ENCODE peak calls at places on chromosomes 6 and 20, in eight cellular contexts. P is neural progenitor cell, Q is transverse colon, B is uterus, X is breast epithelium, U is astrocyte, M is left lung, S is cardiac muscle cell. Y is an unnamed sample. For H3K36me3, the result is how much of the 10 kb centered on the place peaks cover.

GRCh38 chr6:7633361-7633760 is 43.4 kb downstream of the SNRNP48 start:
- DNase-seq in P (no peak), Q (no peak), B (no peak), X (no peak), U (peak), M (no peak), S (peak), Y (peak)

GRCh38 chr6:9250852-9251251 is 815.5 kb upstream of the SLC35B3 start:
- DNase-seq in P (peak), Q (peak), B (no peak), X (peak), U (peak), M (no peak), S (peak), Y (peak)

GRCh38 chr6:4395386-4395785 is 260.0 kb upstream of the ECI2 start:
- DNase-seq in P (no peak), Q (no peak), B (no peak), X (no peak), U (no peak), M (no peak), S (no peak), Y (no peak)

GRCh38 chr6:81938991-81939773 is 186.7 kb upstream of the TENT5A start:
- DNase-seq in P (no peak), Q (no peak), B (no peak), X (no peak), U (peak), M (no peak), S (peak), Y (peak)

GRCh38 chr6:135789375-135789774 is 62.1 kb upstream of the PDE7B start:
- DNase-seq in P (no peak), Q (no peak), B (no peak), X (no peak), U (no peak), M (no peak), S (no peak), Y (no peak)

GRCh38 chr20:61230166-61230565 is 21.9 kb upstream of the CDH4 start:
- DNase-seq in P (no peak), Q (no peak), B (no peak), X (no peak), U (no peak), M (no peak), S (no peak), Y (no peak)

GRCh38 chr20:36800410-36800809 is 26.8 kb upstream of the DSN1 start:
- DNase-seq in P (no peak), Q (no peak), B (no peak), X (no peak), U (no peak), M (no peak), S (no peak), Y (no peak)

GRCh38 chr20:3766832-3767433 is 620 bp downstream of the ADISSP start:
- DNase-seq in P (peak), Q (peak), B (no peak), X (no peak), U (no peak), M (peak), S (no peak), Y (no peak)

GRCh38 chr20:25586877-25587276 is 1.5 kb upstream of the NINL start:
- DNase-seq in P (no peak), Q (no peak), B (no peak), X (no peak), U (no peak), M (no peak), S (no peak), Y (peak)

GRCh38 chr6:159008656-159009288 is 8.8 kb upstream of the RSPH3 start:
- DNase-seq in P (peak), Q (no peak), B (no peak), X (no peak), U (peak), M (no peak), S (peak), Y (no peak)
- H3K4me3 ChIP-seq in P (no peak), Q (no peak), B (no peak), X (no peak), U (no peak), M (no peak), S (no peak), Y (no peak)

GRCh38 chr20:62733891-62734290 is 25.3 kb downstream of the NTSR1 start:
- DNase-seq in P (no peak), Q (peak), B (no peak), X (no peak), U (no peak), M (peak), S (no peak), Y (no peak)

GRCh38 chr20:62735331-62735821 is 26.7 kb downstream of the NTSR1 start:
- DNase-seq in P (no peak), Q (peak), B (no peak), X (no peak), U (no peak), M (peak), S (no peak), Y (no peak)

GRCh38 chr20:62736026-62736406 is 27.4 kb downstream of the NTSR1 start:
- DNase-seq in P (no peak), Q (peak), B (no peak), X (no peak), U (no peak), M (peak), S (no peak), Y (no peak)

GRCh38 chr20:62734336-62734735 is 25.7 kb downstream of the NTSR1 start:
- DNase-seq in P (no peak), Q (no peak), B (no peak), X (no peak), U (no peak), M (peak), S (no peak), Y (no peak)

DNA sequence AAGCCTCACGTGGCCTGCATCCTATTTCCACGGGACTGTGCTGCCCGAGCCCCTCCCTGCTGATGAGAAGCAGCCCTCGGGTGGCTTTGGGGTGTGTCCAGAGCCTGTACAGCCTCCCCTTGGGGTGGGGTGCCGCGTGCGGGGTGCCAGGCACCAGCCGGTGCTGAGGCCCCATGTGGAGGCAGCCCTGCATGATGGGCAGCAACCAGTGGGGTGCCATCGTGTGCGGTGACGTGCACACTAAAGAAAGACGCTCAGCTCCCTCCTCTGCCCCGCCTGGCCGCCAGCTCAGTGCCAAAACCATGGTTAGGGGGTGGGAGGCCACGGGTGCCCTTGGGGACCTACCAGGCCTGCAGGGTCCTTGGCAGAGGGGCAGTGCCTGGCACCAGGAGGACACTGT is 26.2 kb downstream of the NTSR1 start:
- DNase-seq in P (no peak), Q (peak), B (no peak), X (no peak), U (no peak), M (peak), S (no peak), Y (no peak)
- H3K36me3 ChIP-seq in P (under half), Q (under half), B (under half), X (under half), U (under half), M (under half), S (under half), Y (under half)

GRCh38 chr6:158287047-158287446 is 25.2 kb upstream of the TULP4 start:
- DNase-seq in P (no peak), Q (peak), B (no peak), X (no peak), U (no peak), M (no peak), S (no peak), Y (no peak)

GRCh38 chr6:158285321-158285960 is 26.8 kb upstream of the TULP4 start:
- DNase-seq in P (peak), Q (no peak), B (no peak), X (no peak), U (peak), M (no peak), S (peak), Y (peak)

GRCh38 chr6:158284340-158285210 is 27.7 kb upstream of the TULP4 start:
- DNase-seq in P (peak), Q (no peak), B (peak), X (peak), U (peak), M (no peak), S (peak), Y (peak)

GRCh38 chr6:158286413-158286812 is 25.9 kb upstream of the TULP4 start:
- DNase-seq in P (no peak), Q (no peak), B (no peak), X (no peak), U (peak), M (no peak), S (peak), Y (no peak)

GRCh38 chr6:158283304-158284005 is 28.8 kb upstream of the TULP4 start:
- DNase-seq in P (peak), Q (no peak), B (no peak), X (no peak), U (peak), M (no peak), S (peak), Y (peak)
- H3K4me3 ChIP-seq in P (peak), Q (no peak), B (no peak), X (no peak), U (peak), M (no peak), S (no peak), Y (no peak)

GRCh38 chr6:43447604-43448003 is 7.7 kb downstream of the DLK2 start:
- DNase-seq in P (no peak), Q (no peak), B (no peak), X (no peak), U (no peak), M (no peak), S (no peak), Y (no peak)

GRCh38 chr6:43442935-43443334 is 12.4 kb downstream of the DLK2 start:
- DNase-seq in P (no peak), Q (no peak), B (no peak), X (no peak), U (no peak), M (no peak), S (no peak), Y (no peak)

GRCh38 chr6:43444036-43444435 is 11.3 kb downstream of the DLK2 start:
- DNase-seq in P (no peak), Q (no peak), B (no peak), X (no peak), U (no peak), M (no peak), S (no peak), Y (no peak)

GRCh38 chr6:43445576-43445975 is 9.8 kb downstream of the DLK2 start:
- DNase-seq in P (no peak), Q (no peak), B (no peak), X (no peak), U (no peak), M (no peak), S (no peak), Y (no peak)

DNA sequence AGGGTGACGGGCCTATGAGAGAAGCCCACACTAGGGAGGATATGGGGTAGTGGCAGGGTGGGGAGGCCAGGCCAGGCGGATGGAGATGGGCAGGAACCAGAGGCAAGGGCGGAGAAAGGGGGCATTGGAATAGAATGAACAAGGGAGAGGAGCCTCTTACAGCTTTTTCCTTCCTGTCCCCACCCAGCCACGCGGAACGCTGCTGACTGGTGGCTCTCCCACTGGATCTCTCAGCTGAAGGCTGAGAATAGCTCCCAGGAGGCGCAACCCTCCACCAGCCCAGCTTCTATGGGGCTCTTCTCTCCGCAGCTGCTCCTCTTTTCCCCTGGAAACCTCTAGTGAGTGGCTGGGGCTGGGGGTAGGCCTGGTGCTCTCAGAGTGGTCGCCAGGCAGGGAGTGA is 10.7 kb downstream of the DLK2 start:
- DNase-seq in P (no peak), Q (no peak), B (no peak), X (no peak), U (no peak), M (no peak), S (no peak), Y (no peak)
- H3K36me3 ChIP-seq in P (under half), Q (under half), B (under half), X (under half), U (under half), M (under half), S (under half), Y (under half)

GRCh38 chr20:51366155-51366886 is 176.2 kb downstream of the NFATC2 start:
- DNase-seq in P (no peak), Q (peak), B (peak), X (no peak), U (peak), M (no peak), S (peak), Y (peak)
- H3K4me3 ChIP-seq in P (no peak), Q (no peak), B (no peak), X (no peak), U (no peak), M (no peak), S (no peak), Y (no peak)

GRCh38 chr6:73768630-73769029 is 72.6 kb downstream of the CD109 start:
- DNase-seq in P (peak), Q (no peak), B (no peak), X (no peak), U (peak), M (no peak), S (no peak), Y (no peak)
- H3K36me3 ChIP-seq in P (under half), Q (under half), B (under half), X (under half), U (under half), M (under half), S (under half), Y (under half)